ENCODE peak calls at places on chromosomes 5 and 9, in seven cellular contexts. One of them, this sample, is unnamed. For H3K4me1, the result is how much of the 10 kb centered on the place peaks cover.

GRCh38 chr9:88237454-88238280 is 99.4 kb upstream of the SPATA31C2 start:
- DNase-seq in A549: no peak
- DNase-seq in MM.1S: no peak
- DNase-seq in naive thymus-derived CD4-positive, alpha-beta T cell: no peak
- DNase-seq in spleen: no peak
- DNase-seq in left ventricle myocardium inferior: no peak
- DNase-seq in ovary: no peak
- DNase-seq in this sample: no peak

GRCh38 chr5:129962506-129962905 is 58.2 kb downstream of the CHSY3 start:
- DNase-seq in A549: no peak
- DNase-seq in MM.1S: no peak
- DNase-seq in naive thymus-derived CD4-positive, alpha-beta T cell: no peak
- DNase-seq in spleen: no peak
- DNase-seq in left ventricle myocardium inferior: no peak
- DNase-seq in ovary: no peak
- DNase-seq in this sample: no peak

GRCh38 chr5:10563132-10563939 is 534 bp upstream of the ANKRD33B start:
- DNase-seq in A549: peak
- DNase-seq in MM.1S: peak
- DNase-seq in naive thymus-derived CD4-positive, alpha-beta T cell: no peak
- DNase-seq in spleen: peak
- DNase-seq in left ventricle myocardium inferior: peak
- DNase-seq in ovary: peak
- DNase-seq in this sample: no peak

GRCh38 chr5:181223041-181223728 is at the start of gene TRIM41:
- DNase-seq in A549: peak
- DNase-seq in MM.1S: peak
- DNase-seq in naive thymus-derived CD4-positive, alpha-beta T cell: peak
- DNase-seq in spleen: peak
- DNase-seq in left ventricle myocardium inferior: peak
- DNase-seq in ovary: peak
- DNase-seq in this sample: peak

GRCh38 chr5:15431923-15432322 is 68.1 kb upstream of the FBXL7 start:
- DNase-seq in A549: no peak
- DNase-seq in MM.1S: peak
- DNase-seq in naive thymus-derived CD4-positive, alpha-beta T cell: no peak
- DNase-seq in spleen: no peak
- DNase-seq in left ventricle myocardium inferior: no peak
- DNase-seq in ovary: no peak
- DNase-seq in this sample: no peak

GRCh38 chr5:176573564-176574296 is 24.6 kb downstream of the CDHR2 start:
- DNase-seq in A549: peak
- DNase-seq in MM.1S: peak
- DNase-seq in naive thymus-derived CD4-positive, alpha-beta T cell: peak
- DNase-seq in spleen: peak
- DNase-seq in left ventricle myocardium inferior: peak
- DNase-seq in ovary: peak
- DNase-seq in this sample: peak

GRCh38 chr5:160843240-160843639 is 8.8 kb downstream of the ATP10B start:
- DNase-seq in A549: no peak
- DNase-seq in MM.1S: peak
- DNase-seq in naive thymus-derived CD4-positive, alpha-beta T cell: no peak
- DNase-seq in spleen: no peak
- DNase-seq in left ventricle myocardium inferior: no peak
- DNase-seq in ovary: no peak
- DNase-seq in this sample: no peak

GRCh38 chr5:145936401-145937131 is at the start of gene SH3RF2:
- DNase-seq in A549: peak
- DNase-seq in MM.1S: no peak
- DNase-seq in naive thymus-derived CD4-positive, alpha-beta T cell: no peak
- DNase-seq in spleen: no peak
- DNase-seq in left ventricle myocardium inferior: peak
- DNase-seq in ovary: peak
- DNase-seq in this sample: no peak

GRCh38 chr5:11040345-11040744 is 279.3 kb upstream of the DAP start:
- DNase-seq in A549: no peak
- DNase-seq in MM.1S: no peak
- DNase-seq in naive thymus-derived CD4-positive, alpha-beta T cell: no peak
- DNase-seq in spleen: no peak
- DNase-seq in left ventricle myocardium inferior: no peak
- DNase-seq in ovary: no peak
- DNase-seq in this sample: no peak

GRCh38 chr5:77163453-77163852 is 47.0 kb upstream of the PDE8B start:
- DNase-seq in A549: no peak
- DNase-seq in MM.1S: no peak
- DNase-seq in naive thymus-derived CD4-positive, alpha-beta T cell: no peak
- DNase-seq in spleen: no peak
- DNase-seq in left ventricle myocardium inferior: no peak
- DNase-seq in ovary: no peak
- DNase-seq in this sample: no peak

GRCh38 chr5:114305402-114306207 is 56.3 kb upstream of the KCNN2 start:
- DNase-seq in A549: peak
- DNase-seq in MM.1S: peak
- DNase-seq in naive thymus-derived CD4-positive, alpha-beta T cell: no peak
- DNase-seq in spleen: no peak
- DNase-seq in left ventricle myocardium inferior: no peak
- DNase-seq in ovary: no peak
- DNase-seq in this sample: no peak

GRCh38 chr5:139689631-139690384 is 41.7 kb downstream of the CXXC5 start:
- DNase-seq in A549: peak
- DNase-seq in MM.1S: peak
- DNase-seq in naive thymus-derived CD4-positive, alpha-beta T cell: no peak
- DNase-seq in spleen: peak
- DNase-seq in left ventricle myocardium inferior: no peak
- DNase-seq in ovary: no peak
- DNase-seq in this sample: no peak

GRCh38 chr5:133696006-133696584 is 83.8 kb upstream of the FSTL4 start:
- DNase-seq in A549: no peak
- DNase-seq in MM.1S: no peak
- DNase-seq in naive thymus-derived CD4-positive, alpha-beta T cell: no peak
- DNase-seq in spleen: peak
- DNase-seq in left ventricle myocardium inferior: no peak
- DNase-seq in ovary: no peak
- DNase-seq in this sample: no peak

GRCh38 chr5:40383719-40384651 is 295.7 kb upstream of the PTGER4 start:
- DNase-seq in A549: peak
- DNase-seq in MM.1S: peak
- DNase-seq in naive thymus-derived CD4-positive, alpha-beta T cell: no peak
- DNase-seq in spleen: no peak
- DNase-seq in left ventricle myocardium inferior: no peak
- DNase-seq in ovary: no peak
- DNase-seq in this sample: no peak

GRCh38 chr5:57598756-57599155 is 116.1 kb upstream of the ACTBL2 start:
- DNase-seq in A549: peak
- DNase-seq in MM.1S: no peak
- DNase-seq in naive thymus-derived CD4-positive, alpha-beta T cell: no peak
- DNase-seq in spleen: no peak
- DNase-seq in left ventricle myocardium inferior: no peak
- DNase-seq in ovary: no peak
- DNase-seq in this sample: no peak

GRCh38 chr5:167730656-167731055 is 560.8 kb upstream of the WWC1 start:
- DNase-seq in A549: no peak
- DNase-seq in MM.1S: no peak
- DNase-seq in naive thymus-derived CD4-positive, alpha-beta T cell: no peak
- DNase-seq in spleen: no peak
- DNase-seq in left ventricle myocardium inferior: no peak
- DNase-seq in ovary: no peak
- DNase-seq in this sample: no peak

GRCh38 chr9:93124793-93125192 is 9.3 kb downstream of the NINJ1 start:
- DNase-seq in A549: no peak
- DNase-seq in MM.1S: no peak
- DNase-seq in naive thymus-derived CD4-positive, alpha-beta T cell: no peak
- DNase-seq in spleen: peak
- DNase-seq in left ventricle myocardium inferior: no peak
- DNase-seq in ovary: peak
- DNase-seq in this sample: no peak

GRCh38 chr9:121640076-121640475 is 11.4 kb upstream of the DAB2IP start:
- DNase-seq in A549: peak
- DNase-seq in MM.1S: no peak
- DNase-seq in naive thymus-derived CD4-positive, alpha-beta T cell: no peak
- DNase-seq in spleen: no peak
- DNase-seq in left ventricle myocardium inferior: peak
- DNase-seq in ovary: peak
- DNase-seq in this sample: no peak

GRCh38 chr5:122077451-122078115 is 476 bp downstream of the LOX start:
- DNase-seq in A549: peak
- DNase-seq in MM.1S: no peak
- DNase-seq in naive thymus-derived CD4-positive, alpha-beta T cell: no peak
- DNase-seq in spleen: peak
- DNase-seq in left ventricle myocardium inferior: no peak
- DNase-seq in ovary: peak
- DNase-seq in this sample: peak

GRCh38 chr5:108345541-108346171 is 36.2 kb downstream of the FBXL17 start:
- DNase-seq in A549: peak
- DNase-seq in MM.1S: peak
- DNase-seq in naive thymus-derived CD4-positive, alpha-beta T cell: peak
- DNase-seq in spleen: no peak
- DNase-seq in left ventricle myocardium inferior: no peak
- DNase-seq in ovary: no peak
- DNase-seq in this sample: no peak

GRCh38 chr5:127650649-127651048 is 1.8 kb downstream of the CTXN3 start:
- DNase-seq in A549: no peak
- DNase-seq in MM.1S: no peak
- DNase-seq in naive thymus-derived CD4-positive, alpha-beta T cell: no peak
- DNase-seq in spleen: no peak
- DNase-seq in left ventricle myocardium inferior: no peak
- DNase-seq in ovary: no peak
- DNase-seq in this sample: no peak

GRCh38 chr9:131739988-131740648 is at the start of gene RAPGEF1:
- DNase-seq in A549: peak
- DNase-seq in MM.1S: peak
- DNase-seq in naive thymus-derived CD4-positive, alpha-beta T cell: peak
- DNase-seq in spleen: peak
- DNase-seq in left ventricle myocardium inferior: peak
- DNase-seq in ovary: peak
- DNase-seq in this sample: no peak

GRCh38 chr9:96186601-96187011 is 115.4 kb downstream of the HSD17B3 start:
- DNase-seq in A549: no peak
- DNase-seq in MM.1S: no peak
- DNase-seq in naive thymus-derived CD4-positive, alpha-beta T cell: no peak
- DNase-seq in spleen: no peak
- DNase-seq in left ventricle myocardium inferior: no peak
- DNase-seq in ovary: peak
- DNase-seq in this sample: no peak

GRCh38 chr9:20499013-20499412 is 123.3 kb downstream of the MLLT3 start:
- DNase-seq in A549: no peak
- DNase-seq in MM.1S: no peak
- DNase-seq in naive thymus-derived CD4-positive, alpha-beta T cell: no peak
- DNase-seq in spleen: no peak
- DNase-seq in left ventricle myocardium inferior: no peak
- DNase-seq in ovary: no peak
- DNase-seq in this sample: no peak

DNA sequence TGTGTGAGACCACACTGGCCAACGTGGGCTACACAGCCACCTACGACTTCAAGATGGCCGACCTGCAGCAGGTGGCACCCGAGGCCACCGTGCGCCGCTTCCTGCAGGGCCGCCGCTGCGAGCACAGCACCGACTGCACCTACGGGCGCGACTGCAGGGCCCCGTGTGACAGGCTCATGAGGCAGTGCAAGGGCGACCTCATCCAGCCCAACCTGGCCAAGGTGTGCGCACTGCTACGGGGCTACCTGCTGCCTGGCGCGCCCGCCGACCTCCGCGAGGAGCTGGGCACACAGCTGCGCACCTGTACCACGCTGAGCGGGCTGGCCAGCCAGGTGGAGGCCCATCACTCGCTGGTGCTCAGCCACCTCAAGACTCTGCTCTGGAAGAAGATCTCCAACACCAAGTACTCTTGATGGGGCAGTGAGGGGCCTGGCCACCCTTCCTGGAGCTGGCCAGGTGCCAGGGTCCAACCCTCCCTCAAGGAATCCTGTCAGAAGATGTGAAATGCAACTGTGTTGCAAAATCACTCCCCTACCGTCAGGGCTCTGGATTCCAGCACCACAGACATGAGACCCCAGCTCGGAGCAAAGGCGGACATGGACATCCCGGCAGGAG is 11.1 kb downstream of the DIPK1B start:
- DNase-seq in A549: no peak
- DNase-seq in MM.1S: no peak
- DNase-seq in naive thymus-derived CD4-positive, alpha-beta T cell: no peak
- DNase-seq in spleen: no peak
- DNase-seq in left ventricle myocardium inferior: no peak
- DNase-seq in ovary: no peak
- DNase-seq in this sample: no peak
- H3K4me1 ChIP-seq in A549: half or more
- H3K4me1 ChIP-seq in MM.1S: under half
- H3K4me1 ChIP-seq in naive thymus-derived CD4-positive, alpha-beta T cell: under half
- H3K4me1 ChIP-seq in spleen: half or more
- H3K4me1 ChIP-seq in left ventricle myocardium inferior: half or more
- H3K4me1 ChIP-seq in ovary: under half
- H3K4me1 ChIP-seq in this sample: under half

GRCh38 chr9:110191616-110192015 is 16.3 kb downstream of the C9orf152 start:
- DNase-seq in A549: no peak
- DNase-seq in MM.1S: no peak
- DNase-seq in naive thymus-derived CD4-positive, alpha-beta T cell: no peak
- DNase-seq in spleen: no peak
- DNase-seq in left ventricle myocardium inferior: no peak
- DNase-seq in ovary: no peak
- DNase-seq in this sample: no peak
- H3K4me1 ChIP-seq in A549: under half
- H3K4me1 ChIP-seq in MM.1S: under half
- H3K4me1 ChIP-seq in naive thymus-derived CD4-positive, alpha-beta T cell: under half
- H3K4me1 ChIP-seq in spleen: under half
- H3K4me1 ChIP-seq in left ventricle myocardium inferior: under half
- H3K4me1 ChIP-seq in ovary: under half
- H3K4me1 ChIP-seq in this sample: under half

GRCh38 chr5:132096904-132097303 is 23.3 kb downstream of the CSF2 start:
- DNase-seq in A549: no peak
- DNase-seq in MM.1S: no peak
- DNase-seq in naive thymus-derived CD4-positive, alpha-beta T cell: no peak
- DNase-seq in spleen: no peak
- DNase-seq in left ventricle myocardium inferior: no peak
- DNase-seq in ovary: no peak
- DNase-seq in this sample: no peak
- H3K4me1 ChIP-seq in A549: under half
- H3K4me1 ChIP-seq in MM.1S: under half
- H3K4me1 ChIP-seq in naive thymus-derived CD4-positive, alpha-beta T cell: half or more
- H3K4me1 ChIP-seq in spleen: under half
- H3K4me1 ChIP-seq in left ventricle myocardium inferior: under half
- H3K4me1 ChIP-seq in ovary: under half
- H3K4me1 ChIP-seq in this sample: under half

GRCh38 chr5:154276932-154277331 is 86.4 kb downstream of the GALNT10 start:
- DNase-seq in A549: peak
- DNase-seq in MM.1S: peak
- DNase-seq in naive thymus-derived CD4-positive, alpha-beta T cell: no peak
- DNase-seq in spleen: no peak
- DNase-seq in left ventricle myocardium inferior: peak
- DNase-seq in ovary: peak
- DNase-seq in this sample: peak

GRCh38 chr5:154278172-154278571 is 87.6 kb downstream of the GALNT10 start:
- DNase-seq in A549: no peak
- DNase-seq in MM.1S: no peak
- DNase-seq in naive thymus-derived CD4-positive, alpha-beta T cell: no peak
- DNase-seq in spleen: no peak
- DNase-seq in left ventricle myocardium inferior: no peak
- DNase-seq in ovary: no peak
- DNase-seq in this sample: no peak

GRCh38 chr5:154278908-154279307 is 88.4 kb downstream of the GALNT10 start:
- DNase-seq in A549: no peak
- DNase-seq in MM.1S: peak
- DNase-seq in naive thymus-derived CD4-positive, alpha-beta T cell: no peak
- DNase-seq in spleen: no peak
- DNase-seq in left ventricle myocardium inferior: no peak
- DNase-seq in ovary: no peak
- DNase-seq in this sample: no peak

GRCh38 chr5:154276236-154276792 is 85.8 kb downstream of the GALNT10 start:
- DNase-seq in A549: no peak
- DNase-seq in MM.1S: no peak
- DNase-seq in naive thymus-derived CD4-positive, alpha-beta T cell: no peak
- DNase-seq in spleen: no peak
- DNase-seq in left ventricle myocardium inferior: no peak
- DNase-seq in ovary: no peak
- DNase-seq in this sample: no peak

GRCh38 chr5:154277499-154277898 is 87.0 kb downstream of the GALNT10 start:
- DNase-seq in A549: no peak
- DNase-seq in MM.1S: no peak
- DNase-seq in naive thymus-derived CD4-positive, alpha-beta T cell: no peak
- DNase-seq in spleen: no peak
- DNase-seq in left ventricle myocardium inferior: no peak
- DNase-seq in ovary: no peak
- DNase-seq in this sample: no peak
- H3K4me1 ChIP-seq in A549: half or more
- H3K4me1 ChIP-seq in MM.1S: half or more
- H3K4me1 ChIP-seq in naive thymus-derived CD4-positive, alpha-beta T cell: under half
- H3K4me1 ChIP-seq in spleen: under half
- H3K4me1 ChIP-seq in left ventricle myocardium inferior: under half
- H3K4me1 ChIP-seq in ovary: under half
- H3K4me1 ChIP-seq in this sample: under half